ENCODE peak calls at places on chromosomes 3 and 15, in five cellular contexts. Q is psoas muscle, V is GM23338, O is mammary epithelial cell, E is ovary. Y is an unnamed sample.

GRCh38 chr3:84547971-84548970 is 410.5 kb upstream of the CADM2 start:
- DNase-seq in Q (peak; percentile 48), V (peak; percentile 88), O (peak; percentile 16), E (no peak), Y (no peak)

GRCh38 chr3:13260259-13261103 is 159.6 kb downstream of the NUP210 start:
- DNase-seq in Q (no peak), V (no peak), O (no peak), E (no peak), Y (no peak)

GRCh38 chr15:77030928-77031375 is 36.0 kb downstream of the PSTPIP1 start:
- DNase-seq in Q (peak; percentile 35), V (no peak), O (no peak), E (peak; percentile 17), Y (no peak)

GRCh38 chr15:64387562-64388168 is at the start of gene TRIP4:
- DNase-seq in Q (peak; percentile 96), V (peak; percentile 97), O (peak; percentile 96), E (peak; percentile 90), Y (peak; percentile 98)

GRCh38 chr3:116663161-116663885 is 46.3 kb upstream of the TUSC7 start:
- DNase-seq in Q (no peak), V (peak; percentile 42), O (no peak), E (no peak), Y (peak; percentile 19)

GRCh38 chr3:27317096-27317495 is 52.1 kb downstream of the NEK10 start:
- DNase-seq in Q (no peak), V (no peak), O (no peak), E (no peak), Y (no peak)

GRCh38 chr3:24678021-24678420 is 183.4 kb upstream of the THRB start:
- DNase-seq in Q (no peak), V (no peak), O (no peak), E (no peak), Y (no peak)

GRCh38 chr3:185549111-185549510 is 3.3 kb downstream of the LIPH start:
- DNase-seq in Q (no peak), V (no peak), O (peak; percentile 96), E (peak; percentile 61), Y (peak; percentile 94)

GRCh38 chr15:98775498-98776230 is 127.3 kb downstream of the IGF1R start:
- DNase-seq in Q (no peak), V (no peak), O (no peak), E (no peak), Y (no peak)

GRCh38 chr3:138461246-138461645 is 26.8 kb downstream of the ESYT3 start:
- DNase-seq in Q (no peak), V (no peak), O (peak; percentile 31), E (no peak), Y (peak; percentile 23)

GRCh38 chr3:120615863-120616599 is 19.9 kb downstream of the NDUFB4 start:
- DNase-seq in Q (peak; percentile 63), V (peak; percentile 13), O (no peak), E (no peak), Y (no peak)

GRCh38 chr15:74768771-74769342 is 13.0 kb upstream of the CSK start:
- DNase-seq in Q (peak; percentile 78), V (peak; percentile 81), O (no peak), E (peak; percentile 67), Y (peak; percentile 85)
- H3K4me3 ChIP-seq in Q (no peak overlapping the region), V (peak overlapping the region; percentile 34), O (no peak overlapping the region), E (no peak overlapping the region), Y (no peak overlapping the region)

GRCh38 chr3:133467780-133468179 is 67.9 kb downstream of the BFSP2 start:
- DNase-seq in Q (no peak), V (no peak), O (no peak), E (no peak), Y (no peak)
- H3K4me1 ChIP-seq in Q (peaks cover 10% of the 10 kb centered on the region), V (peaks cover 4% of the 10 kb centered on the region), O (no peaks in the 10 kb centered on the region), E (peaks cover 3% of the 10 kb centered on the region), Y (peaks cover 27% of the 10 kb centered on the region)

DNA sequence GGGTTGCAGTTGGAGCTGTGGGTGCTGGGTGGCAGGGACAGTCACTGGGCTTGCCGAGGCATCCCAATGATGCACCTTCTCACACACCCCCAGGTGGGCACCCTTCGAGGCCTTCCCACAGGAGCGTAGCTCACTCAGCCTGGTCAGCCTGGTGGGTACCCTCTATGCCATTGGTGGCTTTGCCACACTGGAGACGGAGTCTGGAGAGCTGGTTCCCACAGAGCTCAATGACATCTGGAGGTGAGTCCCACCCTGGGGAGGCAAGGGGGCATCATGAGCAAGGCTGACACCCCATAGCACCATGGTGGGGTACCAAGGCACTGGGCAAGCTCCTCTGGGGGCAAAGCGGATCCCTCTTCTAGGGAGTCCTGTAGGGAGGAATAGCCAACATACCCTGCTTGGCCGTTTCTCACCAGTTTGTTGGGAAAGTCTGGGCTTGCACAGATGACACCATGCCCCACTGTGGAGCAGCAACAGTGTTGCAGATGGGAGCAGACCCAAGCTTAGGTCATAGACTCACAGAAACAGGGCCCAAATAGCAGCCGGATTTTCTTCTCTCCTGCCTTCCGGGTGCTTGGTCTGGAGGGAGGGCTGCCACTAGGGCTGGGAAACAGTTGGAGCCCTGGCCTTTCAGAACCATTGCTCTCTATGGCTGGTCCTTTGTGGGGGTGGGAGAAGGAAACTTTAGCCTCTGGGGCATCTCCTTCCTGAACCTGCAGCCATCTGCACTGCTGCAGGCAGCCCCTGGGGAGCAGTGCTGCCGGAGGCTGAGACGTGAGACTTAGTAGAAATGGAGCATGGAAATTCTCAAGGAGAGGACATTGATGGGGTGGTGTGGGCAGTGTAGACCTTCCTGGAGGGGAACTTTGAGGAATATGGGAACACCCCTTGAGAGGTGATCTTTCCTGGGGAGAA is 5.7 kb downstream of the KLHL40 start:
- DNase-seq in Q (peak; percentile 43), V (no peak), O (no peak), E (no peak), Y (no peak)
- H3K4me3 ChIP-seq in Q (no peak overlapping the region), V (no peak overlapping the region), O (no peak overlapping the region), E (no peak overlapping the region), Y (no peak overlapping the region)

GRCh38 chr3:129595544-129596193 is 10.8 kb downstream of the PLXND1 start:
- DNase-seq in Q (no peak), V (no peak), O (no peak), E (no peak), Y (no peak)
- H3K4me1 ChIP-seq in Q (peaks cover 52% of the 10 kb centered on the region), V (peaks cover 68% of the 10 kb centered on the region), O (no peaks in the 10 kb centered on the region), E (peaks cover 53% of the 10 kb centered on the region), Y (peaks cover 90% of the 10 kb centered on the region)

GRCh38 chr3:5026046-5026362 is 46.8 kb downstream of the BHLHE40 start:
- DNase-seq in Q (no peak), V (no peak), O (no peak), E (no peak), Y (no peak)
- H3K4me3 ChIP-seq in Q (peak overlapping the region; percentile 63), V (peak overlapping the region; percentile 79), O (no peak overlapping the region), E (peak overlapping the region; percentile 47), Y (no peak overlapping the region)

GRCh38 chr3:55894605-55895004 is 407.5 kb upstream of the WNT5A start:
- DNase-seq in Q (no peak), V (no peak), O (no peak), E (no peak), Y (no peak)
- H3K4me1 ChIP-seq in Q (no peaks in the 10 kb centered on the region), V (no peaks in the 10 kb centered on the region), O (no peaks in the 10 kb centered on the region), E (no peaks in the 10 kb centered on the region), Y (no peaks in the 10 kb centered on the region)

DNA sequence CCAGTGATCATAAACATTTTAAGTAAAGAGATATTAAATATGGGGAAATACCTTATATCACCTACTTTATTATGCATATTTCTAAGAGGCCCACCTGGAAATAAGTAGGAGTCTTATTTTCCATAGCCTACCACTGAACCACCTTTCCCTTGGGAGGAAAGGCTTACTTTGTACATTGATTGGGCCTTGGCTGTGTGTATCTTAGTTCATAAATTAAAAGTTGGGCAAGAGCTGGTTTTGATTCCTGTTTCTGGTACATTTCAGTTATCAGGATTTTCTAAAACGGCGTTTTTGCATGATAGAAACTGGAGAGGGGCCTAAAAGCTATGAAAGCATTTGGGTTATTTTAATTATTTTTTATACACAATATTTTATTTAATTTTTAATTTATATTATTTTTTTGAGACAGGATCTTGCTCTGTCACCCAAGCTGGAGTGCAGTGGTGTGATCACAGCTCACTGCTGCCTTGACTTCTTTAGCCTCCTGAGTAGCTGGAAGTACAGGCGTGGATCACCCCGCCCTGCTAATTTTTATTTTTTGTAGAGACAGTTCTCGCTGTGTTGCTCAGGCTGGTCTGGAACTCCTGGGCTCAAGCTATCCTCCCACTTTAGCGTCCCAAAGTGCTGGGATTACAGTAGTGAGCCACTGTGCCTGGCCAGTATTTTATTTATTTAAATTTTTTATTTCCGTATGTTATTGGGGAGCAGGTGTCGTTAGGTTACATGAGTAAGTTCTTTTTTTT is 2.6 kb downstream of the GMPS start:
- DNase-seq in Q (no peak), V (no peak), O (no peak), E (no peak), Y (peak; percentile 22)
- H3K4me3 ChIP-seq in Q (no peak overlapping the region), V (peak overlapping the region; percentile 74), O (peak overlapping the region; percentile 94), E (no peak overlapping the region), Y (peak overlapping the region; percentile 89)

DNA sequence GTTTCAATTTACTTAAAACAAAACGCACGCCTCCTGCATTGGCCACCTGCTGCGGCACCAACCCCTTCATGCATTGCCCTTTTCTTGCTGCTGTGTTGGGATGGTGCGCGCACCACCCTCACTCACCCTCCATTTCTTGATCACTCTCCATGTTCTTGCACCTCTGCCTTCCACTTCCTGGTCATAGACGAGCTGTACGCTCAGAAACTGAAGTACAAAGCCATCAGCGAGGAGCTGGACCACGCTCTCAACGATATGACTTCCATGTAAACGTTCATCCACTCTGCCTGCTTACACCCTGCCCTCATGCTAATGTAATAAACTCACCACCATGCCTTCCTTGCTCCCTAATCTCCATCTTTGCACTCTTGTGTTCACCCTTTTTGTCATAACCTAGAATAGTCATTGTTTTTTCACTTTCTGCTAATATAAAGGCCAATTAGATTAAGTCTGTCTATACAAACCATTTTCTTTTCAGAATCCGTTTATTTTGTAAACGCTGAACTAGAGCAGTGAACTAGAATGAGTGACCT is 21.4 kb downstream of the TPM1 start:
- DNase-seq in Q (no peak), V (no peak), O (no peak), E (no peak), Y (no peak)
- H3K4me1 ChIP-seq in Q (peaks cover 20% of the 10 kb centered on the region), V (no peaks in the 10 kb centered on the region), O (no peaks in the 10 kb centered on the region), E (peaks cover 9% of the 10 kb centered on the region), Y (no peaks in the 10 kb centered on the region)